ENCODE peak calls at places on chromosomes 12 and 14, in nine cellular contexts. X, A, G, U, O, L, H, S and K are unnamed samples.

GRCh38 chr12:55780695-55781094 is 36.8 kb downstream of the SARNP start:
- DNase-seq in U (no peak), X (no peak), G (no peak), A (no peak), L (no peak), S (peak; percentile 7), O (no peak), H (no peak), K (no peak)

GRCh38 chr14:100864960-100865681 is 38.4 kb downstream of the RTL1 start:
- DNase-seq in H (no peak), X (peak; percentile 68), U (no peak), G (no peak), L (peak; percentile 59), S (no peak), O (peak; percentile 69), A (peak; percentile 13), K (peak; percentile 53)

GRCh38 chr12:131755305-131756113 is 44.6 kb downstream of the SFSWAP start:
- DNase-seq in G (no peak), O (peak; percentile 34), S (no peak), A (peak; percentile 78), L (peak; percentile 21), U (peak; percentile 13), H (no peak), X (peak; percentile 26), K (peak; percentile 10)

GRCh38 chr14:32809255-32809654 is 129.4 kb upstream of the NPAS3 start:
- DNase-seq in O (no peak), G (no peak), L (no peak), H (no peak), S (no peak), A (no peak), X (no peak), U (no peak), K (no peak)

GRCh38 chr14:31998220-31998559 is 78.9 kb upstream of the ARHGAP5 start:
- DNase-seq in U (no peak), A (no peak), H (no peak), L (no peak), S (no peak), O (no peak), X (no peak), G (no peak), K (no peak)

GRCh38 chr14:99662846-99663245 is 17.9 kb downstream of the HHIPL1 start:
- DNase-seq in S (no peak), H (no peak), G (no peak), O (no peak), U (no peak), L (no peak), A (no peak), X (no peak), K (no peak)

GRCh38 chr12:93622485-93622884 is 50.0 kb downstream of the SOCS2 start:
- DNase-seq in L (peak; percentile 68), U (no peak), S (no peak), H (no peak), O (peak; percentile 84), X (peak; percentile 89), A (no peak), G (no peak), K (peak; percentile 87)

GRCh38 chr14:76904740-76905569 is 78.7 kb downstream of the LRRC74A start:
- DNase-seq in S (peak; percentile 92), A (peak; percentile 99), L (peak; percentile 100), X (peak; percentile 97), U (no peak), G (no peak), H (peak; percentile 56), O (peak; percentile 99), K (peak; percentile 85)

GRCh38 chr12:104653730-104654328 is 197.1 kb downstream of the CHST11 start:
- DNase-seq in G (no peak), X (no peak), U (no peak), L (no peak), O (no peak), H (no peak), S (no peak), A (peak; percentile 38), K (no peak)
- TF ChIP-seq CTCF in G (no peak), X (peak; percentile 14), U (peak; percentile 33), L (no peak), O (peak; percentile 40), H (no peak), S (peak; percentile 40), A (peak; percentile 11), K (peak; percentile 36)

GRCh38 chr12:122870867-122871664 is 24.9 kb downstream of the VPS37B start:
- DNase-seq in H (peak; percentile 73), U (no peak), A (no peak), X (peak; percentile 61), S (no peak), L (peak; percentile 70), O (peak; percentile 52), G (peak; percentile 62), K (peak; percentile 76)
- H3K4me3 ChIP-seq in H (peak overlapping the region; percentile 18), U (no peak overlapping the region), A (no peak overlapping the region), X (peak overlapping the region; percentile 57), S (peak overlapping the region; percentile 20), L (peak overlapping the region; percentile 42), O (peak overlapping the region; percentile 33), G (peak overlapping the region; percentile 34), K (peak overlapping the region; percentile 47)

GRCh38 chr12:107564946-107565345 is 120.7 kb upstream of the PWP1 start:
- DNase-seq in X (peak; percentile 21), S (no peak), H (no peak), G (no peak), O (peak; percentile 47), U (peak; percentile 35), A (peak; percentile 51), L (peak; percentile 10), K (peak; percentile 39)
- TF ChIP-seq CTCF in X (peak; percentile 55), S (peak; percentile 35), H (no peak), G (no peak), O (peak; percentile 64), U (no peak), A (peak; percentile 32), L (no peak), K (peak; percentile 67)

DNA sequence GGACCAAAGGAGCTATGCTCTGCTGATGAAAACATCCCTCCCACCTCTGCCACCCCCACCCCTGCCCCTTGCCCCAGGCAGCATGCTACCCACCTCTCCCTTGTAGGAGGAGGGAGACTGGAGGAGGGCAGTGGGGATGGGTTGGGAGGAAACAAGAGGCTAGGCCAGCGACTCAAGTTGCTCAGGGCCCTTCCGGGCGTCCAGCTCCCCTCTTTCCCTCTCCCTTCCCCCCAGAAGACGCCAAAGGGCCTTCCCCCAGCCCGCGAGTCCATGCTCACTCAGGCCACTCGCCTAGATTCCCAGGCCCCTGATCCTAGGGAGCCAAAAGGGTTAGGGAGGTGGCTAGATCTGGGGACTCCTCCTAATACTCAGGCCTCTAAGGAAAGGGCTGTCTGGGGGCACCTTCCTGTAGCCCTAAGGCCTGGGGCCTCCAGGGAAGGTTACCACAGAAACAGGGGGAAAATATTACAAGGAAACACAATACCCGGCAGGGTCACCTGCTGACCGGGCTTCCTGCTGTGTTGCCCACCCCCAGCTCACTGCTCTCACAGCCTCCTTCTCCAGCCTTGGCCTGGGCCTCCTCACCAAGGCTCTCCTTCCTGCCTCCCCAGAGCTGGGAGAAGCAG is 2.9 kb downstream of the HDAC7 start:
- DNase-seq in O (no peak), G (no peak), X (no peak), A (no peak), H (no peak), U (no peak), L (peak; percentile 51), S (no peak), K (no peak)
- H3K4me3 ChIP-seq in O (peak overlapping the region; percentile 80), G (no peak overlapping the region), X (peak overlapping the region; percentile 90), A (no peak overlapping the region), H (peak overlapping the region; percentile 84), U (no peak overlapping the region), L (peak overlapping the region; percentile 90), S (peak overlapping the region; percentile 91), K (peak overlapping the region; percentile 88)

GRCh38 chr12:118979763-118980406 is 1.5 kb upstream of the SRRM4 start:
- DNase-seq in U (peak; percentile 88), O (peak; percentile 54), X (peak; percentile 29), H (peak; percentile 46), L (peak; percentile 8), A (peak; percentile 80), G (peak; percentile 32), S (no peak), K (peak; percentile 35)
- TF ChIP-seq CTCF in U (peak; percentile 75), O (peak; percentile 71), X (peak; percentile 58), H (no peak), L (peak; percentile 45), A (peak; percentile 61), G (peak; percentile 62), S (peak; percentile 46), K (peak; percentile 52)